ENCODE peak calls at places on chromosomes 7 and 10, in four cellular contexts. L, S, R and G are unnamed samples.

GRCh38 chr7:17013204-17013603 is 131.4 kb upstream of the AGR3 start:
- DNase-seq in L (no peak), S (no peak), R (no peak), G (no peak)

GRCh38 chr7:137590686-137591255 is 247.2 kb upstream of the PTN start:
- DNase-seq in L (no peak), S (no peak), R (no peak), G (no peak)

GRCh38 chr7:19413444-19413965 is 268.3 kb upstream of the FERD3L start:
- DNase-seq in L (no peak), S (peak), R (no peak), G (no peak)

GRCh38 chr10:11647676-11648075 is 36.2 kb upstream of the USP6NL start:
- DNase-seq in L (no peak), S (peak), R (no peak), G (no peak)

GRCh38 chr10:46229144-46229563 is 57.6 kb upstream of the ANTXRL start:
- DNase-seq in L (peak), S (peak), R (peak), G (peak)

GRCh38 chr7:117818241-117818640 is 55.0 kb downstream of the CTTNBP2 start:
- DNase-seq in L (no peak), S (no peak), R (no peak), G (no peak)

GRCh38 chr7:41053830-41054229 is 649.1 kb downstream of the INHBA start:
- DNase-seq in L (no peak), S (no peak), R (no peak), G (no peak)

GRCh38 chr7:83947260-83947659 is 247.3 kb downstream of the SEMA3A start:
- DNase-seq in L (peak), S (peak), R (no peak), G (peak)

GRCh38 chr7:65927489-65928448 is 54.2 kb downstream of the GUSB start:
- DNase-seq in L (no peak), S (no peak), R (no peak), G (peak)

GRCh38 chr10:6163364-6164270 is 39.1 kb upstream of the PFKFB3 start:
- DNase-seq in L (peak), S (peak), R (peak), G (peak)

GRCh38 chr7:101153969-101154692 is at the start of gene AP1S1:
- DNase-seq in L (peak), S (peak), R (peak), G (peak)

GRCh38 chr10:129678186-129678585 is 211.1 kb downstream of the MGMT start:
- DNase-seq in L (no peak), S (no peak), R (no peak), G (no peak)

GRCh38 chr7:119964640-119965542 is 308.1 kb upstream of the KCND2 start:
- DNase-seq in L (peak), S (no peak), R (no peak), G (no peak)